ENCODE peak calls at places on chromosomes 5 and 9, in eight cellular contexts. One of them, this sample, is unnamed.

GRCh38 chr5:169439362-169439761 is 138.4 kb upstream of the SLIT3 start:
- DNase-seq in endothelial cell: no peak
- DNase-seq in anterior cingulate cortex: no peak
- DNase-seq in stimulated activated CD8-positive, alpha-beta memory T cell treated with anti-CD3 and anti-CD28 coated beads, Interleukin-2, amount 100 ng/mL, for 1 hour: no peak
- DNase-seq in GM10248: no peak
- DNase-seq in NCI-H446: no peak
- DNase-seq in effector memory CD8-positive, alpha-beta T cell: no peak
- DNase-seq in RPMI7951: no peak
- DNase-seq in this sample: no peak

GRCh38 chr9:3954950-3955670 is 344.8 kb downstream of the GLIS3 start:
- DNase-seq in RPMI7951: peak; percentile 64
- DNase-seq in endothelial cell: no peak
- DNase-seq in effector memory CD8-positive, alpha-beta T cell: no peak
- DNase-seq in NCI-H446: no peak
- DNase-seq in stimulated activated CD8-positive, alpha-beta memory T cell treated with anti-CD3 and anti-CD28 coated beads, Interleukin-2, amount 100 ng/mL, for 1 hour: no peak
- DNase-seq in anterior cingulate cortex: no peak
- DNase-seq in GM10248: no peak
- DNase-seq in this sample: peak; percentile 98

GRCh38 chr9:3736186-3736585 is 210.4 kb upstream of the RFX3 start:
- DNase-seq in GM10248: no peak
- DNase-seq in effector memory CD8-positive, alpha-beta T cell: no peak
- DNase-seq in RPMI7951: no peak
- DNase-seq in NCI-H446: no peak
- DNase-seq in stimulated activated CD8-positive, alpha-beta memory T cell treated with anti-CD3 and anti-CD28 coated beads, Interleukin-2, amount 100 ng/mL, for 1 hour: no peak
- DNase-seq in endothelial cell: no peak
- DNase-seq in anterior cingulate cortex: no peak
- DNase-seq in this sample: no peak

GRCh38 chr9:93079371-93079770 is 16.6 kb upstream of the CARD19 start:
- DNase-seq in NCI-H446: no peak
- DNase-seq in endothelial cell: no peak
- DNase-seq in anterior cingulate cortex: no peak
- DNase-seq in GM10248: no peak
- DNase-seq in effector memory CD8-positive, alpha-beta T cell: no peak
- DNase-seq in RPMI7951: no peak
- DNase-seq in stimulated activated CD8-positive, alpha-beta memory T cell treated with anti-CD3 and anti-CD28 coated beads, Interleukin-2, amount 100 ng/mL, for 1 hour: no peak
- DNase-seq in this sample: no peak

GRCh38 chr5:151126199-151126645 is 31.4 kb downstream of the ANXA6 start:
- DNase-seq in RPMI7951: peak; percentile 65
- DNase-seq in GM10248: peak; percentile 73
- DNase-seq in stimulated activated CD8-positive, alpha-beta memory T cell treated with anti-CD3 and anti-CD28 coated beads, Interleukin-2, amount 100 ng/mL, for 1 hour: peak; percentile 47
- DNase-seq in endothelial cell: peak; percentile 74
- DNase-seq in anterior cingulate cortex: peak; percentile 30
- DNase-seq in effector memory CD8-positive, alpha-beta T cell: peak; percentile 62
- DNase-seq in NCI-H446: no peak
- DNase-seq in this sample: peak; percentile 40

GRCh38 chr5:82353522-82353921 is 75.4 kb upstream of the RPS23 start:
- DNase-seq in stimulated activated CD8-positive, alpha-beta memory T cell treated with anti-CD3 and anti-CD28 coated beads, Interleukin-2, amount 100 ng/mL, for 1 hour: no peak
- DNase-seq in NCI-H446: no peak
- DNase-seq in effector memory CD8-positive, alpha-beta T cell: no peak
- DNase-seq in endothelial cell: no peak
- DNase-seq in anterior cingulate cortex: no peak
- DNase-seq in RPMI7951: no peak
- DNase-seq in GM10248: no peak
- DNase-seq in this sample: no peak

GRCh38 chr9:5630038-5630507 is 1.2 kb downstream of the RIC1 start:
- DNase-seq in NCI-H446: peak; percentile 48
- DNase-seq in GM10248: no peak
- DNase-seq in endothelial cell: no peak
- DNase-seq in RPMI7951: peak; percentile 51
- DNase-seq in stimulated activated CD8-positive, alpha-beta memory T cell treated with anti-CD3 and anti-CD28 coated beads, Interleukin-2, amount 100 ng/mL, for 1 hour: no peak
- DNase-seq in effector memory CD8-positive, alpha-beta T cell: no peak
- DNase-seq in anterior cingulate cortex: no peak
- DNase-seq in this sample: peak; percentile 40

GRCh38 chr9:36939655-36940578 is 94.2 kb downstream of the PAX5 start:
- DNase-seq in GM10248: no peak
- DNase-seq in endothelial cell: no peak
- DNase-seq in effector memory CD8-positive, alpha-beta T cell: no peak
- DNase-seq in RPMI7951: no peak
- DNase-seq in NCI-H446: no peak
- DNase-seq in stimulated activated CD8-positive, alpha-beta memory T cell treated with anti-CD3 and anti-CD28 coated beads, Interleukin-2, amount 100 ng/mL, for 1 hour: no peak
- DNase-seq in anterior cingulate cortex: no peak
- DNase-seq in this sample: no peak

GRCh38 chr5:64147849-64148441 is 17.7 kb upstream of the RNF180 start:
- DNase-seq in anterior cingulate cortex: peak; percentile 54
- DNase-seq in RPMI7951: peak; percentile 16
- DNase-seq in effector memory CD8-positive, alpha-beta T cell: no peak
- DNase-seq in GM10248: peak; percentile 31
- DNase-seq in endothelial cell: peak; percentile 66
- DNase-seq in NCI-H446: no peak
- DNase-seq in stimulated activated CD8-positive, alpha-beta memory T cell treated with anti-CD3 and anti-CD28 coated beads, Interleukin-2, amount 100 ng/mL, for 1 hour: no peak
- DNase-seq in this sample: peak; percentile 5

GRCh38 chr5:84885479-84886258 is 501.0 kb upstream of the EDIL3 start:
- DNase-seq in anterior cingulate cortex: no peak
- DNase-seq in effector memory CD8-positive, alpha-beta T cell: no peak
- DNase-seq in endothelial cell: no peak
- DNase-seq in NCI-H446: peak; percentile 53
- DNase-seq in GM10248: no peak
- DNase-seq in RPMI7951: no peak
- DNase-seq in stimulated activated CD8-positive, alpha-beta memory T cell treated with anti-CD3 and anti-CD28 coated beads, Interleukin-2, amount 100 ng/mL, for 1 hour: no peak
- DNase-seq in this sample: no peak

GRCh38 chr5:14406554-14406849 is 175.1 kb upstream of the OTULINL start:
- DNase-seq in NCI-H446: no peak
- DNase-seq in effector memory CD8-positive, alpha-beta T cell: no peak
- DNase-seq in endothelial cell: no peak
- DNase-seq in RPMI7951: peak; percentile 95
- DNase-seq in stimulated activated CD8-positive, alpha-beta memory T cell treated with anti-CD3 and anti-CD28 coated beads, Interleukin-2, amount 100 ng/mL, for 1 hour: no peak
- DNase-seq in GM10248: no peak
- DNase-seq in anterior cingulate cortex: no peak
- DNase-seq in this sample: no peak

GRCh38 chr5:82359286-82359685 is 81.1 kb upstream of the RPS23 start:
- DNase-seq in NCI-H446: no peak
- DNase-seq in endothelial cell: no peak
- DNase-seq in GM10248: no peak
- DNase-seq in RPMI7951: no peak
- DNase-seq in effector memory CD8-positive, alpha-beta T cell: no peak
- DNase-seq in stimulated activated CD8-positive, alpha-beta memory T cell treated with anti-CD3 and anti-CD28 coated beads, Interleukin-2, amount 100 ng/mL, for 1 hour: no peak
- DNase-seq in anterior cingulate cortex: no peak
- DNase-seq in this sample: no peak

GRCh38 chr5:122773615-122774014 is 1.3 kb upstream of the SNX2 start:
- DNase-seq in NCI-H446: no peak
- DNase-seq in anterior cingulate cortex: no peak
- DNase-seq in endothelial cell: no peak
- DNase-seq in GM10248: no peak
- DNase-seq in stimulated activated CD8-positive, alpha-beta memory T cell treated with anti-CD3 and anti-CD28 coated beads, Interleukin-2, amount 100 ng/mL, for 1 hour: no peak
- DNase-seq in RPMI7951: no peak
- DNase-seq in effector memory CD8-positive, alpha-beta T cell: no peak
- DNase-seq in this sample: no peak

GRCh38 chr9:17121264-17121663 is 13.6 kb upstream of the CNTLN start:
- DNase-seq in GM10248: no peak
- DNase-seq in endothelial cell: no peak
- DNase-seq in effector memory CD8-positive, alpha-beta T cell: no peak
- DNase-seq in anterior cingulate cortex: no peak
- DNase-seq in RPMI7951: no peak
- DNase-seq in NCI-H446: no peak
- DNase-seq in stimulated activated CD8-positive, alpha-beta memory T cell treated with anti-CD3 and anti-CD28 coated beads, Interleukin-2, amount 100 ng/mL, for 1 hour: no peak
- DNase-seq in this sample: no peak

GRCh38 chr5:60972225-60972624 is 27.2 kb downstream of the NDUFAF2 start:
- DNase-seq in anterior cingulate cortex: no peak
- DNase-seq in RPMI7951: no peak
- DNase-seq in endothelial cell: no peak
- DNase-seq in effector memory CD8-positive, alpha-beta T cell: no peak
- DNase-seq in GM10248: no peak
- DNase-seq in stimulated activated CD8-positive, alpha-beta memory T cell treated with anti-CD3 and anti-CD28 coated beads, Interleukin-2, amount 100 ng/mL, for 1 hour: no peak
- DNase-seq in NCI-H446: no peak
- DNase-seq in this sample: no peak

GRCh38 chr5:90866333-90866732 is 307.7 kb downstream of the ADGRV1 start:
- DNase-seq in NCI-H446: peak; percentile 2
- DNase-seq in anterior cingulate cortex: no peak
- DNase-seq in RPMI7951: peak; percentile 24
- DNase-seq in endothelial cell: no peak
- DNase-seq in stimulated activated CD8-positive, alpha-beta memory T cell treated with anti-CD3 and anti-CD28 coated beads, Interleukin-2, amount 100 ng/mL, for 1 hour: no peak
- DNase-seq in effector memory CD8-positive, alpha-beta T cell: no peak
- DNase-seq in GM10248: peak; percentile 23
- DNase-seq in this sample: no peak

GRCh38 chr5:136056771-136057335 is 28.1 kb downstream of the TGFBI start:
- DNase-seq in endothelial cell: no peak
- DNase-seq in NCI-H446: no peak
- DNase-seq in RPMI7951: no peak
- DNase-seq in effector memory CD8-positive, alpha-beta T cell: no peak
- DNase-seq in GM10248: no peak
- DNase-seq in stimulated activated CD8-positive, alpha-beta memory T cell treated with anti-CD3 and anti-CD28 coated beads, Interleukin-2, amount 100 ng/mL, for 1 hour: no peak
- DNase-seq in anterior cingulate cortex: no peak
- DNase-seq in this sample: no peak

GRCh38 chr5:180820788-180821321 is 18.2 kb upstream of the MGAT1 start:
- DNase-seq in endothelial cell: no peak
- DNase-seq in GM10248: peak; percentile 56
- DNase-seq in anterior cingulate cortex: no peak
- DNase-seq in stimulated activated CD8-positive, alpha-beta memory T cell treated with anti-CD3 and anti-CD28 coated beads, Interleukin-2, amount 100 ng/mL, for 1 hour: no peak
- DNase-seq in effector memory CD8-positive, alpha-beta T cell: no peak
- DNase-seq in RPMI7951: no peak
- DNase-seq in NCI-H446: no peak
- DNase-seq in this sample: no peak

GRCh38 chr9:16526380-16526779 is 344.1 kb downstream of the BNC2 start:
- DNase-seq in anterior cingulate cortex: no peak
- DNase-seq in NCI-H446: no peak
- DNase-seq in endothelial cell: no peak
- DNase-seq in GM10248: no peak
- DNase-seq in stimulated activated CD8-positive, alpha-beta memory T cell treated with anti-CD3 and anti-CD28 coated beads, Interleukin-2, amount 100 ng/mL, for 1 hour: no peak
- DNase-seq in effector memory CD8-positive, alpha-beta T cell: no peak
- DNase-seq in RPMI7951: peak; percentile 55
- DNase-seq in this sample: no peak

GRCh38 chr5:6554812-6555211 is 78.0 kb downstream of the NSUN2 start:
- DNase-seq in anterior cingulate cortex: no peak
- DNase-seq in stimulated activated CD8-positive, alpha-beta memory T cell treated with anti-CD3 and anti-CD28 coated beads, Interleukin-2, amount 100 ng/mL, for 1 hour: no peak
- DNase-seq in RPMI7951: no peak
- DNase-seq in endothelial cell: no peak
- DNase-seq in NCI-H446: no peak
- DNase-seq in GM10248: no peak
- DNase-seq in effector memory CD8-positive, alpha-beta T cell: no peak
- DNase-seq in this sample: no peak

GRCh38 chr9:129320575-129321311 is 142.7 kb upstream of the IER5L start:
- DNase-seq in GM10248: peak; percentile 81
- DNase-seq in stimulated activated CD8-positive, alpha-beta memory T cell treated with anti-CD3 and anti-CD28 coated beads, Interleukin-2, amount 100 ng/mL, for 1 hour: no peak
- DNase-seq in RPMI7951: peak; percentile 89
- DNase-seq in NCI-H446: no peak
- DNase-seq in anterior cingulate cortex: peak; percentile 46
- DNase-seq in endothelial cell: no peak
- DNase-seq in effector memory CD8-positive, alpha-beta T cell: peak; percentile 29
- DNase-seq in this sample: peak; percentile 76

GRCh38 chr5:37709020-37709419 is 130.8 kb downstream of the GDNF start:
- DNase-seq in endothelial cell: no peak
- DNase-seq in stimulated activated CD8-positive, alpha-beta memory T cell treated with anti-CD3 and anti-CD28 coated beads, Interleukin-2, amount 100 ng/mL, for 1 hour: no peak
- DNase-seq in anterior cingulate cortex: no peak
- DNase-seq in RPMI7951: no peak
- DNase-seq in effector memory CD8-positive, alpha-beta T cell: no peak
- DNase-seq in NCI-H446: no peak
- DNase-seq in GM10248: no peak
- DNase-seq in this sample: no peak

GRCh38 chr5:135340568-135340967 is 58.5 kb downstream of the MACROH2A1 start:
- DNase-seq in NCI-H446: no peak
- DNase-seq in effector memory CD8-positive, alpha-beta T cell: no peak
- DNase-seq in anterior cingulate cortex: no peak
- DNase-seq in GM10248: no peak
- DNase-seq in RPMI7951: no peak
- DNase-seq in stimulated activated CD8-positive, alpha-beta memory T cell treated with anti-CD3 and anti-CD28 coated beads, Interleukin-2, amount 100 ng/mL, for 1 hour: no peak
- DNase-seq in endothelial cell: no peak
- DNase-seq in this sample: no peak

GRCh38 chr9:85941966-85942912 is 1.3 kb downstream of the NAA35 start:
- DNase-seq in RPMI7951: no peak
- DNase-seq in stimulated activated CD8-positive, alpha-beta memory T cell treated with anti-CD3 and anti-CD28 coated beads, Interleukin-2, amount 100 ng/mL, for 1 hour: no peak
- DNase-seq in anterior cingulate cortex: no peak
- DNase-seq in NCI-H446: no peak
- DNase-seq in endothelial cell: no peak
- DNase-seq in GM10248: no peak
- DNase-seq in effector memory CD8-positive, alpha-beta T cell: no peak
- DNase-seq in this sample: no peak

GRCh38 chr5:176700239-176700847 is 53.1 kb downstream of the TSPAN17 start:
- DNase-seq in RPMI7951: no peak
- DNase-seq in stimulated activated CD8-positive, alpha-beta memory T cell treated with anti-CD3 and anti-CD28 coated beads, Interleukin-2, amount 100 ng/mL, for 1 hour: no peak
- DNase-seq in NCI-H446: no peak
- DNase-seq in endothelial cell: peak; percentile 41
- DNase-seq in anterior cingulate cortex: no peak
- DNase-seq in effector memory CD8-positive, alpha-beta T cell: no peak
- DNase-seq in GM10248: no peak
- DNase-seq in this sample: peak; percentile 32

GRCh38 chr9:21779397-21779796 is 23.0 kb upstream of the MTAP start:
- DNase-seq in RPMI7951: no peak
- DNase-seq in stimulated activated CD8-positive, alpha-beta memory T cell treated with anti-CD3 and anti-CD28 coated beads, Interleukin-2, amount 100 ng/mL, for 1 hour: no peak
- DNase-seq in NCI-H446: no peak
- DNase-seq in effector memory CD8-positive, alpha-beta T cell: no peak
- DNase-seq in endothelial cell: no peak
- DNase-seq in GM10248: no peak
- DNase-seq in anterior cingulate cortex: no peak
- DNase-seq in this sample: no peak

GRCh38 chr9:100111235-100111634 is 12.2 kb downstream of the INVS start:
- DNase-seq in endothelial cell: no peak
- DNase-seq in RPMI7951: peak; percentile 99
- DNase-seq in NCI-H446: peak; percentile 77
- DNase-seq in stimulated activated CD8-positive, alpha-beta memory T cell treated with anti-CD3 and anti-CD28 coated beads, Interleukin-2, amount 100 ng/mL, for 1 hour: no peak
- DNase-seq in anterior cingulate cortex: peak; percentile 72
- DNase-seq in effector memory CD8-positive, alpha-beta T cell: no peak
- DNase-seq in GM10248: no peak
- DNase-seq in this sample: peak; percentile 11

GRCh38 chr5:91219141-91219802 is 163.8 kb downstream of the ARRDC3 start:
- DNase-seq in NCI-H446: no peak
- DNase-seq in anterior cingulate cortex: no peak
- DNase-seq in GM10248: no peak
- DNase-seq in effector memory CD8-positive, alpha-beta T cell: no peak
- DNase-seq in endothelial cell: no peak
- DNase-seq in stimulated activated CD8-positive, alpha-beta memory T cell treated with anti-CD3 and anti-CD28 coated beads, Interleukin-2, amount 100 ng/mL, for 1 hour: no peak
- DNase-seq in RPMI7951: peak; percentile 50
- DNase-seq in this sample: peak; percentile 80

GRCh38 chr5:2148312-2149195 is 265.8 kb upstream of the IRX4 start:
- DNase-seq in anterior cingulate cortex: no peak
- DNase-seq in RPMI7951: no peak
- DNase-seq in effector memory CD8-positive, alpha-beta T cell: no peak
- DNase-seq in stimulated activated CD8-positive, alpha-beta memory T cell treated with anti-CD3 and anti-CD28 coated beads, Interleukin-2, amount 100 ng/mL, for 1 hour: no peak
- DNase-seq in GM10248: no peak
- DNase-seq in NCI-H446: no peak
- DNase-seq in endothelial cell: no peak
- DNase-seq in this sample: no peak

GRCh38 chr9:118230319-118230718 is 526.1 kb downstream of the TLR4 start:
- DNase-seq in effector memory CD8-positive, alpha-beta T cell: no peak
- DNase-seq in endothelial cell: no peak
- DNase-seq in NCI-H446: no peak
- DNase-seq in RPMI7951: peak; percentile 73
- DNase-seq in GM10248: no peak
- DNase-seq in anterior cingulate cortex: no peak
- DNase-seq in stimulated activated CD8-positive, alpha-beta memory T cell treated with anti-CD3 and anti-CD28 coated beads, Interleukin-2, amount 100 ng/mL, for 1 hour: no peak
- DNase-seq in this sample: no peak

GRCh38 chr9:19231126-19232035 is 888 bp downstream of the DENND4C start:
- DNase-seq in NCI-H446: no peak
- DNase-seq in RPMI7951: peak; percentile 18
- DNase-seq in effector memory CD8-positive, alpha-beta T cell: no peak
- DNase-seq in GM10248: peak; percentile 28
- DNase-seq in endothelial cell: no peak
- DNase-seq in stimulated activated CD8-positive, alpha-beta memory T cell treated with anti-CD3 and anti-CD28 coated beads, Interleukin-2, amount 100 ng/mL, for 1 hour: peak; percentile 1
- DNase-seq in anterior cingulate cortex: peak; percentile 45
- DNase-seq in this sample: no peak

GRCh38 chr5:89556215-89557009 is 673.4 kb upstream of the MEF2C start:
- DNase-seq in stimulated activated CD8-positive, alpha-beta memory T cell treated with anti-CD3 and anti-CD28 coated beads, Interleukin-2, amount 100 ng/mL, for 1 hour: no peak
- DNase-seq in RPMI7951: peak; percentile 77
- DNase-seq in GM10248: no peak
- DNase-seq in anterior cingulate cortex: no peak
- DNase-seq in NCI-H446: no peak
- DNase-seq in effector memory CD8-positive, alpha-beta T cell: no peak
- DNase-seq in endothelial cell: no peak
- DNase-seq in this sample: no peak

GRCh38 chr5:87411586-87412416 is 929 bp downstream of the CCNH start:
- DNase-seq in GM10248: no peak
- DNase-seq in stimulated activated CD8-positive, alpha-beta memory T cell treated with anti-CD3 and anti-CD28 coated beads, Interleukin-2, amount 100 ng/mL, for 1 hour: no peak
- DNase-seq in effector memory CD8-positive, alpha-beta T cell: no peak
- DNase-seq in RPMI7951: peak; percentile 40
- DNase-seq in anterior cingulate cortex: peak; percentile 63
- DNase-seq in NCI-H446: no peak
- DNase-seq in endothelial cell: peak; percentile 20
- DNase-seq in this sample: peak; percentile 17

GRCh38 chr5:180640765-180641565 is 8.4 kb downstream of the FLT4 start:
- DNase-seq in NCI-H446: no peak
- DNase-seq in anterior cingulate cortex: no peak
- DNase-seq in endothelial cell: no peak
- DNase-seq in RPMI7951: no peak
- DNase-seq in stimulated activated CD8-positive, alpha-beta memory T cell treated with anti-CD3 and anti-CD28 coated beads, Interleukin-2, amount 100 ng/mL, for 1 hour: no peak
- DNase-seq in GM10248: no peak
- DNase-seq in effector memory CD8-positive, alpha-beta T cell: no peak
- DNase-seq in this sample: no peak

This sample was measured in HAP-1.